ENCODE peak calls at places on chromosomes 3 and 15, in five cellular contexts. One of them, this sample, is unnamed.

GRCh38 chr3:31625358-31625757 is 92.6 kb downstream of the STT3B start:
- DNase-seq in IMR-90: no peak
- DNase-seq in fibroblast of the aortic adventitia: no peak
- DNase-seq in cardiac muscle cell: no peak
- DNase-seq in breast epithelium: no peak
- DNase-seq in this sample: no peak

GRCh38 chr15:39564972-39565665 is 15.8 kb upstream of the THBS1 start:
- DNase-seq in IMR-90: no peak
- DNase-seq in fibroblast of the aortic adventitia: no peak
- DNase-seq in cardiac muscle cell: no peak
- DNase-seq in breast epithelium: no peak
- DNase-seq in this sample: no peak

GRCh38 chr3:152051501-152052404 is 178.3 kb downstream of the SUCNR1 start:
- DNase-seq in IMR-90: peak; percentile 69
- DNase-seq in fibroblast of the aortic adventitia: peak; percentile 22
- DNase-seq in cardiac muscle cell: no peak
- DNase-seq in breast epithelium: no peak
- DNase-seq in this sample: peak; percentile 29

GRCh38 chr3:189572249-189572648 is 58.9 kb upstream of the TP63 start:
- DNase-seq in IMR-90: no peak
- DNase-seq in fibroblast of the aortic adventitia: peak; percentile 54
- DNase-seq in cardiac muscle cell: no peak
- DNase-seq in breast epithelium: no peak
- DNase-seq in this sample: peak; percentile 82

GRCh38 chr3:72595927-72596610 is 252.2 kb downstream of the SHQ1 start:
- DNase-seq in IMR-90: no peak
- DNase-seq in fibroblast of the aortic adventitia: no peak
- DNase-seq in cardiac muscle cell: no peak
- DNase-seq in breast epithelium: no peak
- DNase-seq in this sample: peak; percentile 13

GRCh38 chr3:104779324-104779723 is 587.4 kb upstream of the ALCAM start:
- DNase-seq in IMR-90: no peak
- DNase-seq in fibroblast of the aortic adventitia: no peak
- DNase-seq in cardiac muscle cell: no peak
- DNase-seq in breast epithelium: no peak
- DNase-seq in this sample: no peak

GRCh38 chr3:42497009-42497731 is 5.3 kb upstream of the VIPR1 start:
- DNase-seq in IMR-90: peak; percentile 19
- DNase-seq in fibroblast of the aortic adventitia: peak; percentile 72
- DNase-seq in cardiac muscle cell: peak; percentile 64
- DNase-seq in breast epithelium: peak; percentile 11
- DNase-seq in this sample: peak; percentile 71

GRCh38 chr3:158918008-158918407 is 116.2 kb downstream of the MFSD1 start:
- DNase-seq in IMR-90: peak; percentile 29
- DNase-seq in fibroblast of the aortic adventitia: peak; percentile 74
- DNase-seq in cardiac muscle cell: peak; percentile 63
- DNase-seq in breast epithelium: peak; percentile 20
- DNase-seq in this sample: peak; percentile 56

GRCh38 chr15:92801412-92801773 is 98.7 kb upstream of the CHD2 start:
- DNase-seq in IMR-90: peak; percentile 86
- DNase-seq in fibroblast of the aortic adventitia: peak; percentile 97
- DNase-seq in cardiac muscle cell: no peak
- DNase-seq in breast epithelium: no peak
- DNase-seq in this sample: peak; percentile 88

GRCh38 chr3:186208328-186208989 is 99.6 kb upstream of the ETV5 start:
- DNase-seq in IMR-90: no peak
- DNase-seq in fibroblast of the aortic adventitia: no peak
- DNase-seq in cardiac muscle cell: no peak
- DNase-seq in breast epithelium: no peak
- DNase-seq in this sample: no peak

GRCh38 chr3:148319960-148320359 is 377.7 kb upstream of the AGTR1 start:
- DNase-seq in IMR-90: peak; percentile 35
- DNase-seq in fibroblast of the aortic adventitia: no peak
- DNase-seq in cardiac muscle cell: no peak
- DNase-seq in breast epithelium: no peak
- DNase-seq in this sample: no peak

GRCh38 chr3:128488636-128488994 is 4.4 kb downstream of the GATA2 start:
- DNase-seq in IMR-90: no peak
- DNase-seq in fibroblast of the aortic adventitia: no peak
- DNase-seq in cardiac muscle cell: no peak
- DNase-seq in breast epithelium: no peak
- DNase-seq in this sample: no peak

GRCh38 chr3:36943601-36944000 is 1.3 kb downstream of the TRANK1 start:
- DNase-seq in IMR-90: no peak
- DNase-seq in fibroblast of the aortic adventitia: no peak
- DNase-seq in cardiac muscle cell: no peak
- DNase-seq in breast epithelium: no peak
- DNase-seq in this sample: no peak

GRCh38 chr3:143331336-143331735 is 211.8 kb downstream of the CHST2 start:
- DNase-seq in IMR-90: no peak
- DNase-seq in fibroblast of the aortic adventitia: no peak
- DNase-seq in cardiac muscle cell: no peak
- DNase-seq in breast epithelium: no peak
- DNase-seq in this sample: peak; percentile 38

GRCh38 chr15:71411538-71412482 is 296.5 kb downstream of the THSD4 start:
- DNase-seq in IMR-90: peak; percentile 52
- DNase-seq in fibroblast of the aortic adventitia: peak; percentile 21
- DNase-seq in cardiac muscle cell: peak; percentile 7
- DNase-seq in breast epithelium: no peak
- DNase-seq in this sample: no peak

GRCh38 chr15:98859149-98859548 is 148.4 kb downstream of the PGPEP1L start:
- DNase-seq in IMR-90: no peak
- DNase-seq in fibroblast of the aortic adventitia: no peak
- DNase-seq in cardiac muscle cell: no peak
- DNase-seq in breast epithelium: no peak
- DNase-seq in this sample: no peak

GRCh38 chr3:172709776-172710708 is 825 bp downstream of the NCEH1 start:
- DNase-seq in IMR-90: peak; percentile 41
- DNase-seq in fibroblast of the aortic adventitia: peak; percentile 57
- DNase-seq in cardiac muscle cell: peak; percentile 60
- DNase-seq in breast epithelium: peak; percentile 39
- DNase-seq in this sample: peak; percentile 47

GRCh38 chr3:133376805-133377204 is 23.1 kb upstream of the BFSP2 start:
- DNase-seq in IMR-90: no peak
- DNase-seq in fibroblast of the aortic adventitia: no peak
- DNase-seq in cardiac muscle cell: no peak
- DNase-seq in breast epithelium: no peak
- DNase-seq in this sample: no peak

GRCh38 chr3:113141543-113141942 is 69.8 kb upstream of the BOC start:
- DNase-seq in IMR-90: no peak
- DNase-seq in fibroblast of the aortic adventitia: no peak
- DNase-seq in cardiac muscle cell: no peak
- DNase-seq in breast epithelium: no peak
- DNase-seq in this sample: no peak

GRCh38 chr3:4804161-4805058 is 174.8 kb upstream of the BHLHE40 start:
- DNase-seq in IMR-90: no peak
- DNase-seq in fibroblast of the aortic adventitia: no peak
- DNase-seq in cardiac muscle cell: no peak
- DNase-seq in breast epithelium: no peak
- DNase-seq in this sample: no peak

GRCh38 chr15:51369451-51369761 is 28.0 kb downstream of the GLDN start:
- DNase-seq in IMR-90: no peak
- DNase-seq in fibroblast of the aortic adventitia: no peak
- DNase-seq in cardiac muscle cell: no peak
- DNase-seq in breast epithelium: no peak
- DNase-seq in this sample: no peak

GRCh38 chr3:140499114-140499757 is 178.6 kb upstream of the TRIM42 start:
- DNase-seq in IMR-90: no peak
- DNase-seq in fibroblast of the aortic adventitia: peak; percentile 25
- DNase-seq in cardiac muscle cell: peak; percentile 49
- DNase-seq in breast epithelium: no peak
- DNase-seq in this sample: peak; percentile 25

GRCh38 chr3:141056716-141057115 is 5.6 kb downstream of the SPSB4 start:
- DNase-seq in IMR-90: no peak
- DNase-seq in fibroblast of the aortic adventitia: no peak
- DNase-seq in cardiac muscle cell: peak; percentile 75
- DNase-seq in breast epithelium: no peak
- DNase-seq in this sample: no peak

GRCh38 chr15:39579487-39580116 is 1.3 kb upstream of the THBS1 start:
- DNase-seq in IMR-90: peak; percentile 98
- DNase-seq in fibroblast of the aortic adventitia: peak; percentile 87
- DNase-seq in cardiac muscle cell: peak; percentile 92
- DNase-seq in breast epithelium: peak; percentile 86
- DNase-seq in this sample: peak; percentile 92

GRCh38 chr3:197325773-197326172 is 27.4 kb upstream of the DLG1 start:
- DNase-seq in IMR-90: no peak
- DNase-seq in fibroblast of the aortic adventitia: no peak
- DNase-seq in cardiac muscle cell: no peak
- DNase-seq in breast epithelium: no peak
- DNase-seq in this sample: no peak

GRCh38 chr3:183392166-183393034 is 36.0 kb downstream of the MCF2L2 start:
- DNase-seq in IMR-90: peak; percentile 20
- DNase-seq in fibroblast of the aortic adventitia: no peak
- DNase-seq in cardiac muscle cell: peak; percentile 17
- DNase-seq in breast epithelium: no peak
- DNase-seq in this sample: peak; percentile 6

GRCh38 chr3:72127843-72128242 is 342.9 kb upstream of the PROK2 start:
- DNase-seq in IMR-90: peak; percentile 25
- DNase-seq in fibroblast of the aortic adventitia: peak; percentile 69
- DNase-seq in cardiac muscle cell: no peak
- DNase-seq in breast epithelium: no peak
- DNase-seq in this sample: peak; percentile 79

GRCh38 chr15:34621675-34622074 is 38.2 kb upstream of the GOLGA8B start:
- DNase-seq in IMR-90: peak; percentile 58
- DNase-seq in fibroblast of the aortic adventitia: peak; percentile 50
- DNase-seq in cardiac muscle cell: no peak
- DNase-seq in breast epithelium: no peak
- DNase-seq in this sample: peak; percentile 53
- TF ChIP-seq CTCF in IMR-90: peak; percentile 64
- TF ChIP-seq CTCF in fibroblast of the aortic adventitia: peak; percentile 33
- TF ChIP-seq CTCF in cardiac muscle cell: no peak
- TF ChIP-seq CTCF in breast epithelium: no peak
- TF ChIP-seq CTCF in this sample: peak; percentile 30

GRCh38 chr15:64478863-64479262 is 18.5 kb downstream of the ZNF609 start:
- DNase-seq in IMR-90: peak; percentile 63
- DNase-seq in fibroblast of the aortic adventitia: peak; percentile 65
- DNase-seq in cardiac muscle cell: no peak
- DNase-seq in breast epithelium: no peak
- DNase-seq in this sample: no peak
- H3K4me3 ChIP-seq in IMR-90: no peak overlapping the region
- H3K4me3 ChIP-seq in fibroblast of the aortic adventitia: no peak overlapping the region
- H3K4me3 ChIP-seq in cardiac muscle cell: no peak overlapping the region
- H3K4me3 ChIP-seq in breast epithelium: no peak overlapping the region
- H3K4me3 ChIP-seq in this sample: no peak overlapping the region

GRCh38 chr15:45314960-45315359 is 62.9 kb downstream of the SLC28A2 start:
- DNase-seq in IMR-90: peak; percentile 11
- DNase-seq in fibroblast of the aortic adventitia: peak; percentile 47
- DNase-seq in cardiac muscle cell: no peak
- DNase-seq in breast epithelium: no peak
- DNase-seq in this sample: peak; percentile 6
- TF ChIP-seq CTCF in IMR-90: no peak
- TF ChIP-seq CTCF in fibroblast of the aortic adventitia: peak; percentile 22
- TF ChIP-seq CTCF in cardiac muscle cell: peak; percentile 13
- TF ChIP-seq CTCF in breast epithelium: peak; percentile 20
- TF ChIP-seq CTCF in this sample: peak; percentile 10

DNA sequence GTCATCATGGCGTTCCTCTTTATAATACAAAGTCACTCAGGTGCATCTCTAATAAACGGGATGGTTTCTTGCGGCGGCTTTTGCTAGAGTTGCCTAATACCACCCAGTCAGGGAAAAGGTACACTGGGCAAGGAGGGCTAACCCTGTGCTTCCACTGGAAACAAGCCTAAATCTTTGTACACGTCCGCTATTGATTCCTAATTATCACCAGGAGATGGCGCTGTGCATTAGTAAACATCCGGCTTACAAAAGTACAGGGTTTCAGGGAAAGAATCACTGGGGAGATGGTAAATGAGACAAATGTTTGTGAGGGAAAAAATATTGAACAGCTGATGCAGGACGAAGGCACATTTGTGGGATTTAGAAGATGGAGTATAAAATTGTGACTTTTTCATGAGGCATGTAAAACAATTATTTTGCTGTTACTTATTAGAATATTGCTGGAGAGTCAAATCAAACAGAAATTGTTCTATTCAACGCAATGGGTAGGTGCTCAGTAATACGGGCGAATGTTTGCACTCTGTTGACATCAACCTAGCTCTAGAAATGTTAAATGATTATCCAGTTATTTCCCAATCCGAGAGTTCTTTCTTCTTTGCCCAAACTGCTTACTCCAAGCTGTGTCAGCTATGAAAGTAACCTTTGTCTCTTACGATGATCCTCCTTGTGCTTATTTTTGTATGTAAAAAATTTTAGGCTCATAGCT is 50.6 kb downstream of the GMNC start:
- DNase-seq in IMR-90: peak; percentile 60
- DNase-seq in fibroblast of the aortic adventitia: peak; percentile 76
- DNase-seq in cardiac muscle cell: peak; percentile 79
- DNase-seq in breast epithelium: no peak
- DNase-seq in this sample: peak; percentile 71
- H3K4me3 ChIP-seq in IMR-90: no peak overlapping the region
- H3K4me3 ChIP-seq in fibroblast of the aortic adventitia: peak overlapping the region; percentile 38
- H3K4me3 ChIP-seq in cardiac muscle cell: no peak overlapping the region
- H3K4me3 ChIP-seq in breast epithelium: no peak overlapping the region
- H3K4me3 ChIP-seq in this sample: no peak overlapping the region